ENCODE peak calls at places on chromosomes 5 and 9, in nine cellular contexts. F is activated CD4-positive, alpha-beta T cell treated with anti-CD3 and anti-CD28 coated beads, Interleukin-2, amount 50 U/mL, for 4 hours; Z is omental fat pad; O is M059J; U is GM12865; Q is mucosa of gallbladder; N is kidney; H is lower lobe of right lung; C is type B pancreatic cell. I is an unnamed sample.

GRCh38 chr9:99813739-99814138 is 7.9 kb upstream of the NR4A3 start:
- DNase-seq in U (no peak), Q (no peak), F (no peak), C (no peak), N (no peak), Z (no peak), H (no peak), O (no peak), I (no peak)

GRCh38 chr9:80066931-80067330 is 495.2 kb downstream of the TLE4 start:
- DNase-seq in Q (peak), O (no peak), F (no peak), U (no peak), H (no peak), Z (no peak), C (no peak), N (no peak), I (no peak)

GRCh38 chr5:54586336-54586735 is 68.8 kb downstream of the SNX18 start:
- DNase-seq in Q (no peak), C (no peak), U (no peak), H (no peak), Z (no peak), N (no peak), F (no peak), O (no peak), I (no peak)

GRCh38 chr5:50963647-50964584 is 297.5 kb downstream of the PARP8 start:
- DNase-seq in Z (no peak), O (no peak), F (no peak), N (no peak), H (no peak), U (no peak), Q (no peak), C (no peak), I (peak)

GRCh38 chr9:97567894-97568202 is 65.3 kb downstream of the TSTD2 start:
- DNase-seq in C (peak), F (no peak), U (no peak), Z (no peak), N (no peak), H (no peak), O (no peak), Q (no peak), I (no peak)

GRCh38 chr5:17238521-17239041 is 21.1 kb downstream of the BASP1 start:
- DNase-seq in Z (no peak), O (peak), U (no peak), F (no peak), H (no peak), N (no peak), C (no peak), Q (no peak), I (no peak)

GRCh38 chr9:97675655-97676054 is 21.5 kb downstream of the XPA start:
- DNase-seq in Z (no peak), O (no peak), C (no peak), U (peak), Q (no peak), F (no peak), H (no peak), N (no peak), I (no peak)

GRCh38 chr9:33750307-33750838 is 45.0 kb upstream of the PRSS3 start:
- DNase-seq in F (no peak), Z (no peak), C (no peak), H (no peak), U (no peak), O (peak), Q (peak), N (no peak), I (no peak)

GRCh38 chr9:93205045-93205768 is 21.3 kb downstream of the WNK2 start:
- DNase-seq in U (no peak), Z (no peak), C (no peak), F (no peak), Q (no peak), O (peak), N (peak), H (peak), I (no peak)